ENCODE peak calls at places on chromosomes 5 and 9, in nine cellular contexts. A is HEK293T; W is activated effector memory CD4-positive, alpha-beta T cell treated with anti-CD3 and anti-CD28 coated beads, Interleukin-2, amount 50 U/mL, for 16 hours; D is effector memory CD8-positive, alpha-beta T cell; S is fibroblast of pulmonary artery; M is T-helper 22 cell; C is RPMI7951; E is fibroblast of lung; U is effector CD4-positive, alpha-beta T cell. B is an unnamed sample.

GRCh38 chr9:136572596-136573313 is 26.9 kb upstream of the NOTCH1 start:
- DNase-seq in A (no peak), W (no peak), D (peak; percentile 22), S (no peak), M (no peak), C (no peak), E (no peak), U (no peak), B (no peak)

GRCh38 chr9:121954477-121955175 is 138.5 kb downstream of the TTLL11 start:
- DNase-seq in A (no peak), W (no peak), D (no peak), S (peak; percentile 88), M (no peak), C (peak; percentile 75), E (peak; percentile 85), U (no peak), B (peak; percentile 11)

GRCh38 chr5:119501671-119502179 is 49.4 kb downstream of the HSD17B4 start:
- DNase-seq in A (no peak), W (no peak), D (no peak), S (no peak), M (no peak), C (no peak), E (no peak), U (no peak), B (no peak)

GRCh38 chr5:140348104-140348503 is 1.7 kb upstream of the HBEGF start:
- DNase-seq in A (no peak), W (no peak), D (no peak), S (no peak), M (no peak), C (no peak), E (no peak), U (no peak), B (no peak)

GRCh38 chr9:81424431-81424830 is 264.9 kb downstream of the TLE1 start:
- DNase-seq in A (no peak), W (no peak), D (no peak), S (no peak), M (no peak), C (no peak), E (peak; percentile 11), U (no peak), B (no peak)

GRCh38 chr5:181111010-181111409 is 20.0 kb downstream of the OR2V1 start:
- DNase-seq in A (no peak), W (no peak), D (no peak), S (no peak), M (no peak), C (no peak), E (no peak), U (no peak), B (no peak)

GRCh38 chr9:124928116-124928515 is 12.8 kb downstream of the GOLGA1 start:
- DNase-seq in A (no peak), W (no peak), D (no peak), S (no peak), M (no peak), C (peak; percentile 1), E (no peak), U (no peak), B (no peak)

GRCh38 chr5:144581044-144581443 is 410.4 kb downstream of the KCTD16 start:
- DNase-seq in A (no peak), W (no peak), D (no peak), S (no peak), M (no peak), C (no peak), E (no peak), U (no peak), B (no peak)

GRCh38 chr9:129473523-129474244 is 147.2 kb downstream of the C9orf50 start:
- DNase-seq in A (no peak), W (no peak), D (no peak), S (peak; percentile 71), M (no peak), C (peak; percentile 94), E (peak; percentile 77), U (no peak), B (no peak)

GRCh38 chr5:138623053-138623452 is 47.9 kb upstream of the HSPA9 start:
- DNase-seq in A (no peak), W (no peak), D (no peak), S (peak; percentile 55), M (no peak), C (no peak), E (peak; percentile 38), U (no peak), B (no peak)